ENCODE peak calls at places on chromosomes 12 and 14, in ten cellular contexts. M is A172; C is A549; B is tibial nerve; N is gastrocnemius medialis; D is naive thymus-derived CD8-positive, alpha-beta T cell; F is NCI-H524 treated with DMSO at 0.1 percent for 48 hours; J is CD4-positive, alpha-beta memory T cell; Y is activated CD4-positive, alpha-beta T cell treated with anti-CD3 and anti-CD28 coated beads, Interleukin-2, amount 50 U/mL, for 1 hour; O is stromal cell of bone marrow. P is an unnamed sample.

GRCh38 chr12:57210461-57210860 is 6.1 kb upstream of the NXPH4 start:
- DNase-seq in M (no peak), C (no peak), B (no peak), N (no peak), D (no peak), F (no peak), J (no peak), Y (no peak), O (no peak), P (peak; percentile 20)

GRCh38 chr12:49872781-49873181 is 29.9 kb upstream of the BCDIN3D start:
- DNase-seq in M (no peak), C (no peak), B (no peak), N (no peak), D (no peak), F (no peak), J (no peak), Y (no peak), O (no peak), P (no peak)

GRCh38 chr12:58803893-58804292 is 116.4 kb downstream of the LRIG3 start:
- DNase-seq in M (peak; percentile 65), C (no peak), B (no peak), N (no peak), D (no peak), F (no peak), J (no peak), Y (no peak), O (peak; percentile 74), P (no peak)

GRCh38 chr14:100123618-100124017 is 35.8 kb downstream of the DEGS2 start:
- DNase-seq in M (no peak), C (no peak), B (no peak), N (no peak), D (no peak), F (no peak), J (no peak), Y (no peak), O (no peak), P (no peak)

GRCh38 chr12:57156701-57157403 is 9.4 kb upstream of the LRP1-AS start:
- DNase-seq in M (no peak), C (no peak), B (no peak), N (no peak), D (no peak), F (no peak), J (no peak), Y (no peak), O (no peak), P (no peak)

GRCh38 chr12:94263905-94264655 is 115.7 kb downstream of the PLXNC1 start:
- DNase-seq in M (peak; percentile 16), C (no peak), B (no peak), N (no peak), D (no peak), F (no peak), J (no peak), Y (no peak), O (no peak), P (no peak)

GRCh38 chr14:45150386-45150890 is 14.7 kb downstream of the FANCM start:
- DNase-seq in M (no peak), C (no peak), B (no peak), N (no peak), D (no peak), F (no peak), J (no peak), Y (no peak), O (no peak), P (no peak)

GRCh38 chr12:28164644-28165313 is 25.5 kb upstream of the CCDC91 start:
- DNase-seq in M (no peak), C (no peak), B (no peak), N (no peak), D (no peak), F (no peak), J (no peak), Y (no peak), O (no peak), P (no peak)

GRCh38 chr12:57515934-57516541 is 4.3 kb downstream of the DDIT3 start:
- DNase-seq in M (no peak), C (no peak), B (no peak), N (no peak), D (no peak), F (no peak), J (no peak), Y (no peak), O (no peak), P (no peak)

GRCh38 chr14:99554184-99554583 is 49.8 kb downstream of the CCDC85C start:
- DNase-seq in M (no peak), C (no peak), B (no peak), N (no peak), D (no peak), F (no peak), J (no peak), Y (no peak), O (no peak), P (no peak)

GRCh38 chr12:110906088-110906487 is 14.3 kb downstream of the MYL2 start:
- DNase-seq in M (peak; percentile 60), C (no peak), B (no peak), N (no peak), D (no peak), F (no peak), J (no peak), Y (no peak), O (no peak), P (no peak)

GRCh38 chr14:104494483-104494882 is 85.1 kb upstream of the C14orf180 start:
- DNase-seq in M (no peak), C (no peak), B (no peak), N (no peak), D (no peak), F (no peak), J (no peak), Y (no peak), O (no peak), P (no peak)

GRCh38 chr12:69189378-69189978 is 49.9 kb upstream of the CPSF6 start:
- DNase-seq in M (peak; percentile 27), C (no peak), B (no peak), N (no peak), D (no peak), F (no peak), J (no peak), Y (no peak), O (no peak), P (no peak)

GRCh38 chr14:104157303-104157928 is 19.0 kb downstream of the KIF26A start:
- DNase-seq in M (no peak), C (no peak), B (no peak), N (no peak), D (no peak), F (no peak), J (no peak), Y (no peak), O (no peak), P (no peak)

P was measured in tibial artery.